ENCODE peak calls at places on chromosomes 5 and 9, in ten cellular contexts. One of them, this sample, is unnamed.

GRCh38 chr5:34474573-34475021 is 181.5 kb upstream of the RAI14 start:
- DNase-seq in pancreas: no peak
- DNase-seq in A549: peak; percentile 70
- DNase-seq in stomach: no peak
- DNase-seq in IMR-90: peak; percentile 77
- DNase-seq in cardiac muscle cell: peak; percentile 55
- DNase-seq in aorta: no peak
- DNase-seq in vagina: no peak
- DNase-seq in mesenchymal stem cell: peak; percentile 66
- DNase-seq in CD8-positive, alpha-beta memory T cell: no peak
- DNase-seq in this sample: peak; percentile 18

GRCh38 chr5:107300928-107301327 is 369.8 kb downstream of the EFNA5 start:
- DNase-seq in pancreas: no peak
- DNase-seq in A549: no peak
- DNase-seq in stomach: no peak
- DNase-seq in IMR-90: no peak
- DNase-seq in cardiac muscle cell: no peak
- DNase-seq in aorta: no peak
- DNase-seq in vagina: no peak
- DNase-seq in mesenchymal stem cell: no peak
- DNase-seq in CD8-positive, alpha-beta memory T cell: no peak
- DNase-seq in this sample: no peak

GRCh38 chr5:95843733-95844223 is 21.3 kb upstream of the GLRX start:
- DNase-seq in pancreas: peak; percentile 20
- DNase-seq in A549: peak; percentile 30
- DNase-seq in stomach: peak; percentile 55
- DNase-seq in IMR-90: no peak
- DNase-seq in cardiac muscle cell: no peak
- DNase-seq in aorta: no peak
- DNase-seq in vagina: peak; percentile 88
- DNase-seq in mesenchymal stem cell: peak; percentile 81
- DNase-seq in CD8-positive, alpha-beta memory T cell: no peak
- DNase-seq in this sample: no peak

GRCh38 chr5:1352231-1352825 is 7.4 kb upstream of the CLPTM1L start:
- DNase-seq in pancreas: no peak
- DNase-seq in A549: no peak
- DNase-seq in stomach: no peak
- DNase-seq in IMR-90: no peak
- DNase-seq in cardiac muscle cell: no peak
- DNase-seq in aorta: peak; percentile 50
- DNase-seq in vagina: no peak
- DNase-seq in mesenchymal stem cell: no peak
- DNase-seq in CD8-positive, alpha-beta memory T cell: no peak
- DNase-seq in this sample: no peak

GRCh38 chr9:19114680-19115270 is 12.1 kb upstream of the HAUS6 start:
- DNase-seq in pancreas: no peak
- DNase-seq in A549: no peak
- DNase-seq in stomach: no peak
- DNase-seq in IMR-90: peak; percentile 68
- DNase-seq in cardiac muscle cell: no peak
- DNase-seq in aorta: no peak
- DNase-seq in vagina: no peak
- DNase-seq in mesenchymal stem cell: no peak
- DNase-seq in CD8-positive, alpha-beta memory T cell: no peak
- DNase-seq in this sample: no peak

GRCh38 chr5:73388371-73388684 is 60.2 kb downstream of the FOXD1 start:
- DNase-seq in pancreas: no peak
- DNase-seq in A549: no peak
- DNase-seq in stomach: no peak
- DNase-seq in IMR-90: peak; percentile 63
- DNase-seq in cardiac muscle cell: no peak
- DNase-seq in aorta: no peak
- DNase-seq in vagina: no peak
- DNase-seq in mesenchymal stem cell: peak; percentile 64
- DNase-seq in CD8-positive, alpha-beta memory T cell: no peak
- DNase-seq in this sample: peak; percentile 84

GRCh38 chr5:124370601-124371000 is 375.8 kb downstream of the ZNF608 start:
- DNase-seq in pancreas: no peak
- DNase-seq in A549: no peak
- DNase-seq in stomach: no peak
- DNase-seq in IMR-90: no peak
- DNase-seq in cardiac muscle cell: no peak
- DNase-seq in aorta: no peak
- DNase-seq in vagina: no peak
- DNase-seq in mesenchymal stem cell: no peak
- DNase-seq in CD8-positive, alpha-beta memory T cell: no peak
- DNase-seq in this sample: no peak

GRCh38 chr9:74277532-74277931 is 219.6 kb upstream of the RORB start:
- DNase-seq in pancreas: no peak
- DNase-seq in A549: no peak
- DNase-seq in stomach: no peak
- DNase-seq in IMR-90: no peak
- DNase-seq in cardiac muscle cell: no peak
- DNase-seq in aorta: no peak
- DNase-seq in vagina: no peak
- DNase-seq in mesenchymal stem cell: no peak
- DNase-seq in CD8-positive, alpha-beta memory T cell: peak; percentile 21
- DNase-seq in this sample: no peak

GRCh38 chr5:136309932-136310598 is 55.3 kb downstream of the TRPC7 start:
- DNase-seq in pancreas: no peak
- DNase-seq in A549: no peak
- DNase-seq in stomach: no peak
- DNase-seq in IMR-90: no peak
- DNase-seq in cardiac muscle cell: no peak
- DNase-seq in aorta: no peak
- DNase-seq in vagina: no peak
- DNase-seq in mesenchymal stem cell: no peak
- DNase-seq in CD8-positive, alpha-beta memory T cell: no peak
- DNase-seq in this sample: no peak

GRCh38 chr5:1657161-1657741 is 133.5 kb upstream of the LPCAT1 start:
- DNase-seq in pancreas: no peak
- DNase-seq in A549: no peak
- DNase-seq in stomach: no peak
- DNase-seq in IMR-90: no peak
- DNase-seq in cardiac muscle cell: no peak
- DNase-seq in aorta: no peak
- DNase-seq in vagina: peak; percentile 80
- DNase-seq in mesenchymal stem cell: no peak
- DNase-seq in CD8-positive, alpha-beta memory T cell: no peak
- DNase-seq in this sample: no peak

GRCh38 chr5:135306557-135306956 is 92.5 kb downstream of the MACROH2A1 start:
- DNase-seq in pancreas: no peak
- DNase-seq in A549: no peak
- DNase-seq in stomach: no peak
- DNase-seq in IMR-90: no peak
- DNase-seq in cardiac muscle cell: no peak
- DNase-seq in aorta: no peak
- DNase-seq in vagina: no peak
- DNase-seq in mesenchymal stem cell: no peak
- DNase-seq in CD8-positive, alpha-beta memory T cell: no peak
- DNase-seq in this sample: no peak

GRCh38 chr5:1013238-1013947 is 4.8 kb downstream of the NKD2 start:
- DNase-seq in pancreas: no peak
- DNase-seq in A549: no peak
- DNase-seq in stomach: no peak
- DNase-seq in IMR-90: no peak
- DNase-seq in cardiac muscle cell: no peak
- DNase-seq in aorta: peak; percentile 62
- DNase-seq in vagina: no peak
- DNase-seq in mesenchymal stem cell: no peak
- DNase-seq in CD8-positive, alpha-beta memory T cell: no peak
- DNase-seq in this sample: no peak

GRCh38 chr9:106920701-106921283 is 57.8 kb downstream of the ZNF462 start:
- DNase-seq in pancreas: no peak
- DNase-seq in A549: no peak
- DNase-seq in stomach: peak; percentile 44
- DNase-seq in IMR-90: peak; percentile 21
- DNase-seq in cardiac muscle cell: no peak
- DNase-seq in aorta: no peak
- DNase-seq in vagina: no peak
- DNase-seq in mesenchymal stem cell: peak; percentile 29
- DNase-seq in CD8-positive, alpha-beta memory T cell: no peak
- DNase-seq in this sample: no peak

GRCh38 chr5:61319388-61320146 is 12.5 kb upstream of the ZSWIM6 start:
- DNase-seq in pancreas: no peak
- DNase-seq in A549: no peak
- DNase-seq in stomach: no peak
- DNase-seq in IMR-90: no peak
- DNase-seq in cardiac muscle cell: peak; percentile 79
- DNase-seq in aorta: no peak
- DNase-seq in vagina: peak; percentile 47
- DNase-seq in mesenchymal stem cell: peak; percentile 16
- DNase-seq in CD8-positive, alpha-beta memory T cell: no peak
- DNase-seq in this sample: no peak

GRCh38 chr9:105150991-105151685 is 93.3 kb upstream of the SLC44A1 start:
- DNase-seq in pancreas: no peak
- DNase-seq in A549: peak; percentile 23
- DNase-seq in stomach: no peak
- DNase-seq in IMR-90: peak; percentile 69
- DNase-seq in cardiac muscle cell: no peak
- DNase-seq in aorta: no peak
- DNase-seq in vagina: no peak
- DNase-seq in mesenchymal stem cell: peak; percentile 51
- DNase-seq in CD8-positive, alpha-beta memory T cell: no peak
- DNase-seq in this sample: peak; percentile 21

GRCh38 chr9:79734989-79735779 is 163.4 kb downstream of the TLE4 start:
- DNase-seq in pancreas: no peak
- DNase-seq in A549: no peak
- DNase-seq in stomach: no peak
- DNase-seq in IMR-90: no peak
- DNase-seq in cardiac muscle cell: no peak
- DNase-seq in aorta: no peak
- DNase-seq in vagina: no peak
- DNase-seq in mesenchymal stem cell: no peak
- DNase-seq in CD8-positive, alpha-beta memory T cell: no peak
- DNase-seq in this sample: no peak

GRCh38 chr5:154072782-154073171 is 34.0 kb downstream of the MFAP3 start:
- DNase-seq in pancreas: no peak
- DNase-seq in A549: no peak
- DNase-seq in stomach: peak; percentile 37
- DNase-seq in IMR-90: no peak
- DNase-seq in cardiac muscle cell: peak; percentile 26
- DNase-seq in aorta: no peak
- DNase-seq in vagina: no peak
- DNase-seq in mesenchymal stem cell: no peak
- DNase-seq in CD8-positive, alpha-beta memory T cell: no peak
- DNase-seq in this sample: no peak

GRCh38 chr5:171681061-171681460 is 104.6 kb upstream of the SMIM23 start:
- DNase-seq in pancreas: no peak
- DNase-seq in A549: no peak
- DNase-seq in stomach: no peak
- DNase-seq in IMR-90: no peak
- DNase-seq in cardiac muscle cell: no peak
- DNase-seq in aorta: no peak
- DNase-seq in vagina: no peak
- DNase-seq in mesenchymal stem cell: no peak
- DNase-seq in CD8-positive, alpha-beta memory T cell: no peak
- DNase-seq in this sample: no peak

DNA sequence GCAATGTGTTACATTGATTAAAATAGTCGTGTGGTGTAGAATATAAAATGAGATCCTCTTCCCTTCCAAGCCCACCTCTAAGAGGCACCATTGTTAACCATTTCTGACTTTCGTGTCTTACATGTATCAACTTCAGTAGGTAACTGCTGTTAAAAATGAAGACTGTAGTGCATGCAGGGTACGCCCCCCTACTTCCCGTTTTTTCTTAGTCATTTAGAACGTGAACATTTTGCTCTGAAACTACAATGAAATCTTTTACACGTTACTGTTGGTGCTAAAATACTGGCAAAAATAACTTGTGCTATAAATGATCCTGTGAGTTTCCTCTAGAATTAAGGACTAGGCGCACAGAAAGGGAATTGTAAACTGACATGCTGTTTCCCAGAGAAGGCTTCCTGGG is 41.5 kb downstream of the WNK2 start:
- DNase-seq in pancreas: no peak
- DNase-seq in A549: no peak
- DNase-seq in stomach: no peak
- DNase-seq in IMR-90: no peak
- DNase-seq in cardiac muscle cell: no peak
- DNase-seq in aorta: no peak
- DNase-seq in vagina: no peak
- DNase-seq in mesenchymal stem cell: no peak
- DNase-seq in CD8-positive, alpha-beta memory T cell: no peak
- DNase-seq in this sample: no peak
- H3K27ac ChIP-seq in pancreas: peak overlapping the region; percentile 74
- H3K27ac ChIP-seq in A549: no peak overlapping the region
- H3K27ac ChIP-seq in stomach: no peak overlapping the region
- H3K27ac ChIP-seq in IMR-90: no peak overlapping the region
- H3K27ac ChIP-seq in cardiac muscle cell: no peak overlapping the region
- H3K27ac ChIP-seq in aorta: no peak overlapping the region
- H3K27ac ChIP-seq in vagina: no peak overlapping the region
- H3K27ac ChIP-seq in mesenchymal stem cell: no peak overlapping the region
- H3K27ac ChIP-seq in CD8-positive, alpha-beta memory T cell: no peak overlapping the region
- H3K27ac ChIP-seq in this sample: no peak overlapping the region

DNA sequence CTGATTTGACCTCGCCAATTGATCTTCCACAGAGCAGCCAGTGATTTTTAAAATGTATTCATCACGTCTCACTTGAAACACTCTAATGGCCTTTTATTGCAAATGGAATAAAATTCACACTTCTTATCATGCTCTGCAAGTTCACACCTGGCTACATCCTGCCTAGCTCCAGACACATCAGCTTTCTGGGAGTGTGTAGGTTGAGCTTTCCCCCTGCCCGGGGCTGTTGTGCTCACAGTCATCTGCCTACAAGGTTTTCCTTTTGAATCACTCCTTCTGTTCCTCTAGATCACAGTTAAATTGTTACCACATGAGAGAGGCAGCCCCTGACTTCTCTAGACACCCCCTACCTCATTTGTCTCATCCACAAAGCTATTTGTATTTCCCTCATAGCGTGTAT is 674.5 kb downstream of the PRELID2 start:
- DNase-seq in pancreas: no peak
- DNase-seq in A549: no peak
- DNase-seq in stomach: no peak
- DNase-seq in IMR-90: no peak
- DNase-seq in cardiac muscle cell: no peak
- DNase-seq in aorta: no peak
- DNase-seq in vagina: no peak
- DNase-seq in mesenchymal stem cell: no peak
- DNase-seq in CD8-positive, alpha-beta memory T cell: no peak
- DNase-seq in this sample: no peak
- H3K27ac ChIP-seq in pancreas: no peak overlapping the region
- H3K27ac ChIP-seq in A549: no peak overlapping the region
- H3K27ac ChIP-seq in stomach: no peak overlapping the region
- H3K27ac ChIP-seq in IMR-90: no peak overlapping the region
- H3K27ac ChIP-seq in cardiac muscle cell: no peak overlapping the region
- H3K27ac ChIP-seq in aorta: no peak overlapping the region
- H3K27ac ChIP-seq in vagina: no peak overlapping the region
- H3K27ac ChIP-seq in mesenchymal stem cell: no peak overlapping the region
- H3K27ac ChIP-seq in CD8-positive, alpha-beta memory T cell: no peak overlapping the region
- H3K27ac ChIP-seq in this sample: no peak overlapping the region

GRCh38 chr5:69415584-69415958 is 655 bp downstream of the MARVELD2 start:
- DNase-seq in pancreas: peak; percentile 66
- DNase-seq in A549: no peak
- DNase-seq in stomach: peak; percentile 31
- DNase-seq in IMR-90: no peak
- DNase-seq in cardiac muscle cell: peak; percentile 5
- DNase-seq in aorta: no peak
- DNase-seq in vagina: no peak
- DNase-seq in mesenchymal stem cell: no peak
- DNase-seq in CD8-positive, alpha-beta memory T cell: no peak
- DNase-seq in this sample: peak; percentile 38
- H3K27ac ChIP-seq in pancreas: peak overlapping the region; percentile 90
- H3K27ac ChIP-seq in A549: peak overlapping the region; percentile 89
- H3K27ac ChIP-seq in stomach: peak overlapping the region; percentile 85
- H3K27ac ChIP-seq in IMR-90: no peak overlapping the region
- H3K27ac ChIP-seq in cardiac muscle cell: no peak overlapping the region
- H3K27ac ChIP-seq in aorta: no peak overlapping the region
- H3K27ac ChIP-seq in vagina: peak overlapping the region; percentile 47
- H3K27ac ChIP-seq in mesenchymal stem cell: no peak overlapping the region
- H3K27ac ChIP-seq in CD8-positive, alpha-beta memory T cell: peak overlapping the region; percentile 16
- H3K27ac ChIP-seq in this sample: peak overlapping the region; percentile 69

GRCh38 chr9:114682846-114683245 is 854 bp upstream of the TEX48 start:
- DNase-seq in pancreas: no peak
- DNase-seq in A549: no peak
- DNase-seq in stomach: no peak
- DNase-seq in IMR-90: peak; percentile 21
- DNase-seq in cardiac muscle cell: no peak
- DNase-seq in aorta: no peak
- DNase-seq in vagina: no peak
- DNase-seq in mesenchymal stem cell: no peak
- DNase-seq in CD8-positive, alpha-beta memory T cell: no peak
- DNase-seq in this sample: no peak
- H3K27ac ChIP-seq in pancreas: no peak overlapping the region
- H3K27ac ChIP-seq in A549: no peak overlapping the region
- H3K27ac ChIP-seq in stomach: no peak overlapping the region
- H3K27ac ChIP-seq in IMR-90: no peak overlapping the region
- H3K27ac ChIP-seq in cardiac muscle cell: no peak overlapping the region
- H3K27ac ChIP-seq in aorta: no peak overlapping the region
- H3K27ac ChIP-seq in vagina: no peak overlapping the region
- H3K27ac ChIP-seq in mesenchymal stem cell: no peak overlapping the region
- H3K27ac ChIP-seq in CD8-positive, alpha-beta memory T cell: no peak overlapping the region
- H3K27ac ChIP-seq in this sample: no peak overlapping the region

This sample was measured in WERI-Rb-1.